ENCODE peak calls at places on chromosomes 16 and 17, in four cellular contexts. Y is AG09309, R is ascending aorta, J is AG04450. X is an unnamed sample.

GRCh38 chr16:66378739-66379570 is 12.5 kb downstream of the CDH5 start:
- DNase-seq in Y (no peak), R (no peak), J (no peak), X (no peak)

GRCh38 chr16:71629617-71630016 is 3.6 kb downstream of the MARVELD3 start:
- DNase-seq in Y (no peak), R (no peak), J (no peak), X (no peak)

GRCh38 chr17:44400226-44400847 is 10.9 kb upstream of the ITGA2B start:
- DNase-seq in Y (no peak), R (no peak), J (peak; percentile 7), X (no peak)

GRCh38 chr17:50908860-50909764 is 43.0 kb upstream of the TOB1 start:
- DNase-seq in Y (no peak), R (no peak), J (no peak), X (no peak)

GRCh38 chr17:48539177-48539576 is 5.7 kb downstream of the HOXB2 start:
- DNase-seq in Y (peak; percentile 52), R (no peak), J (no peak), X (no peak)

GRCh38 chr16:81241706-81242105 is 3.2 kb downstream of the BCO1 start:
- DNase-seq in Y (no peak), R (no peak), J (no peak), X (no peak)

GRCh38 chr16:4290236-4290830 is 17.5 kb upstream of the TFAP4 start:
- DNase-seq in Y (no peak), R (no peak), J (no peak), X (no peak)

GRCh38 chr16:49531425-49531824 is 157.8 kb downstream of the C16orf78 start:
- DNase-seq in Y (no peak), R (no peak), J (no peak), X (no peak)

GRCh38 chr16:11315499-11315898 is 29.8 kb upstream of the RMI2 start:
- DNase-seq in Y (no peak), R (no peak), J (no peak), X (no peak)

GRCh38 chr17:45332989-45333701 is 16.3 kb upstream of the MAP3K14 start:
- DNase-seq in Y (no peak), R (peak; percentile 56), J (no peak), X (no peak)

GRCh38 chr17:48241131-48241591 is 133.6 kb downstream of the SNX11 start:
- DNase-seq in Y (no peak), R (no peak), J (no peak), X (no peak)

GRCh38 chr17:43871947-43872690 is 25.1 kb downstream of the CD300LG start:
- DNase-seq in Y (no peak), R (no peak), J (no peak), X (no peak)

GRCh38 chr17:79612468-79613194 is 1.8 kb upstream of the RBFOX3 start:
- DNase-seq in Y (no peak), R (no peak), J (no peak), X (no peak)

GRCh38 chr16:80034948-80035700 is 434.6 kb upstream of the MAF start:
- DNase-seq in Y (no peak), R (no peak), J (no peak), X (no peak)

GRCh38 chr16:57899771-57900661 is 70.9 kb downstream of the CNGB1 start:
- DNase-seq in Y (peak; percentile 11), R (peak; percentile 82), J (peak; percentile 33), X (no peak)

GRCh38 chr17:32349503-32349853 is 479 bp upstream of the ZNF207 start:
- DNase-seq in Y (no peak), R (no peak), J (no peak), X (no peak)

GRCh38 chr17:63291243-63291642 is 154.9 kb downstream of the CYB561 start:
- DNase-seq in Y (no peak), R (no peak), J (no peak), X (no peak)

GRCh38 chr17:79306688-79307323 is 232.2 kb downstream of the ENGASE start:
- DNase-seq in Y (no peak), R (peak; percentile 83), J (no peak), X (no peak)

GRCh38 chr17:77875051-77875780 is 83.3 kb upstream of the TNRC6C start:
- DNase-seq in Y (peak; percentile 81), R (no peak), J (no peak), X (no peak)

GRCh38 chr16:30604316-30604947 is 5.8 kb downstream of the ZNF689 start:
- DNase-seq in Y (no peak), R (no peak), J (no peak), X (no peak)

GRCh38 chr16:28181557-28181914 is 30.2 kb downstream of the XPO6 start:
- DNase-seq in Y (peak; percentile 79), R (peak; percentile 66), J (peak; percentile 91), X (no peak)

GRCh38 chr17:60231691-60232090 is 81.9 kb downstream of the CA4 start:
- DNase-seq in Y (peak; percentile 28), R (no peak), J (no peak), X (no peak)

GRCh38 chr16:48559462-48560211 is 50.3 kb downstream of the N4BP1 start:
- DNase-seq in Y (no peak), R (no peak), J (no peak), X (no peak)

GRCh38 chr16:72785886-72786285 is 262.0 kb downstream of the ZFHX3 start:
- DNase-seq in Y (no peak), R (no peak), J (no peak), X (no peak)

GRCh38 chr17:68378202-68379149 is 78.8 kb downstream of the WIPI1 start:
- DNase-seq in Y (peak; percentile 89), R (peak; percentile 97), J (peak; percentile 78), X (no peak)

GRCh38 chr17:4407851-4408250 is 25.9 kb upstream of the SPNS3 start:
- DNase-seq in Y (no peak), R (no peak), J (no peak), X (no peak)

GRCh38 chr16:85220125-85220839 is 108.0 kb upstream of the CIBAR2 start:
- DNase-seq in Y (no peak), R (peak; percentile 84), J (peak; percentile 77), X (no peak)

GRCh38 chr16:70589998-70590471 is 56.3 kb upstream of the IL34 start:
- DNase-seq in Y (no peak), R (peak; percentile 69), J (no peak), X (no peak)

GRCh38 chr16:48950184-48950583 is 331.5 kb downstream of the CBLN1 start:
- DNase-seq in Y (no peak), R (no peak), J (no peak), X (no peak)

GRCh38 chr16:76370344-76370743 is 93.1 kb downstream of the CNTNAP4 start:
- DNase-seq in Y (no peak), R (no peak), J (no peak), X (no peak)

GRCh38 chr16:87860553-87861299 is 8.6 kb downstream of the SLC7A5 start:
- DNase-seq in Y (no peak), R (no peak), J (no peak), X (no peak)

GRCh38 chr17:79435962-79436361 is 174.9 kb downstream of the RBFOX3 start:
- DNase-seq in Y (no peak), R (no peak), J (no peak), X (no peak)

GRCh38 chr16:85673529-85674417 is 15.0 kb downstream of the GINS2 start:
- DNase-seq in Y (no peak), R (no peak), J (peak; percentile 29), X (no peak)

GRCh38 chr17:27569884-27570577 is 61.0 kb upstream of the LGALS9 start:
- DNase-seq in Y (no peak), R (no peak), J (no peak), X (no peak)

GRCh38 chr16:2704166-2704982 is 15.7 kb downstream of the PRSS27 start:
- DNase-seq in Y (no peak), R (no peak), J (no peak), X (no peak)

GRCh38 chr17:79651266-79651665 is 40.4 kb upstream of the RBFOX3 start:
- DNase-seq in Y (no peak), R (no peak), J (no peak), X (no peak)